ENCODE peak calls at places on chromosome 17, in seven cellular contexts. One of them, this sample, is unnamed.

GRCh38 chr17:4511199-4511932 is 12.7 kb downstream of the SPNS2 start:
- DNase-seq in GM12864: no peak
- DNase-seq in stimulated activated CD4-positive, alpha-beta T cell treated with anti-CD3 and anti-CD28 coated beads, Interleukin-1b, Interleukin-23, amount 100 ng/mL, for 48 hours: no peak
- DNase-seq in NCI-H774: no peak
- DNase-seq in natural killer cell: no peak
- DNase-seq in left cardiac atrium: no peak
- DNase-seq in hypothalamus: no peak
- DNase-seq in this sample: no peak

GRCh38 chr17:82299452-82299851 is 18.0 kb downstream of the CD7 start:
- DNase-seq in hypothalamus: no peak
- DNase-seq in stimulated activated CD4-positive, alpha-beta T cell treated with anti-CD3 and anti-CD28 coated beads, Interleukin-1b, Interleukin-23, amount 100 ng/mL, for 48 hours: peak
- DNase-seq in left cardiac atrium: no peak
- DNase-seq in GM12864: no peak
- DNase-seq in natural killer cell: no peak
- DNase-seq in NCI-H774: no peak
- DNase-seq in this sample: no peak

GRCh38 chr17:32516940-32517711 is 30.3 kb downstream of the CDK5R1 start:
- DNase-seq in natural killer cell: no peak
- DNase-seq in NCI-H774: no peak
- DNase-seq in left cardiac atrium: no peak
- DNase-seq in hypothalamus: no peak
- DNase-seq in GM12864: peak
- DNase-seq in stimulated activated CD4-positive, alpha-beta T cell treated with anti-CD3 and anti-CD28 coated beads, Interleukin-1b, Interleukin-23, amount 100 ng/mL, for 48 hours: no peak
- DNase-seq in this sample: no peak

GRCh38 chr17:74276561-74277009 is 2.6 kb downstream of the DNAI2 start:
- DNase-seq in NCI-H774: no peak
- DNase-seq in left cardiac atrium: peak
- DNase-seq in natural killer cell: no peak
- DNase-seq in GM12864: no peak
- DNase-seq in stimulated activated CD4-positive, alpha-beta T cell treated with anti-CD3 and anti-CD28 coated beads, Interleukin-1b, Interleukin-23, amount 100 ng/mL, for 48 hours: no peak
- DNase-seq in hypothalamus: no peak
- DNase-seq in this sample: no peak

GRCh38 chr17:3870871-3871306 is 22.0 kb downstream of the CAMKK1 start:
- DNase-seq in natural killer cell: peak
- DNase-seq in left cardiac atrium: peak
- DNase-seq in NCI-H774: no peak
- DNase-seq in hypothalamus: no peak
- DNase-seq in GM12864: no peak
- DNase-seq in stimulated activated CD4-positive, alpha-beta T cell treated with anti-CD3 and anti-CD28 coated beads, Interleukin-1b, Interleukin-23, amount 100 ng/mL, for 48 hours: no peak
- DNase-seq in this sample: no peak

GRCh38 chr17:44221862-44222111 is 2.3 kb upstream of the UBTF start:
- DNase-seq in GM12864: no peak
- DNase-seq in hypothalamus: peak
- DNase-seq in natural killer cell: peak
- DNase-seq in left cardiac atrium: no peak
- DNase-seq in stimulated activated CD4-positive, alpha-beta T cell treated with anti-CD3 and anti-CD28 coated beads, Interleukin-1b, Interleukin-23, amount 100 ng/mL, for 48 hours: no peak
- DNase-seq in NCI-H774: no peak
- DNase-seq in this sample: no peak

GRCh38 chr17:81058263-81058871 is 23.4 kb downstream of the BAIAP2 start:
- DNase-seq in natural killer cell: no peak
- DNase-seq in NCI-H774: no peak
- DNase-seq in stimulated activated CD4-positive, alpha-beta T cell treated with anti-CD3 and anti-CD28 coated beads, Interleukin-1b, Interleukin-23, amount 100 ng/mL, for 48 hours: peak
- DNase-seq in GM12864: no peak
- DNase-seq in left cardiac atrium: no peak
- DNase-seq in hypothalamus: no peak
- DNase-seq in this sample: no peak

GRCh38 chr17:37661372-37662014 is 18.2 kb upstream of the DDX52 start:
- DNase-seq in hypothalamus: no peak
- DNase-seq in NCI-H774: no peak
- DNase-seq in stimulated activated CD4-positive, alpha-beta T cell treated with anti-CD3 and anti-CD28 coated beads, Interleukin-1b, Interleukin-23, amount 100 ng/mL, for 48 hours: no peak
- DNase-seq in left cardiac atrium: no peak
- DNase-seq in natural killer cell: no peak
- DNase-seq in GM12864: no peak
- DNase-seq in this sample: no peak

GRCh38 chr17:77409282-77410161 is 268.8 kb downstream of the SEC14L1 start:
- DNase-seq in hypothalamus: no peak
- DNase-seq in natural killer cell: no peak
- DNase-seq in stimulated activated CD4-positive, alpha-beta T cell treated with anti-CD3 and anti-CD28 coated beads, Interleukin-1b, Interleukin-23, amount 100 ng/mL, for 48 hours: no peak
- DNase-seq in GM12864: no peak
- DNase-seq in NCI-H774: no peak
- DNase-seq in left cardiac atrium: peak
- DNase-seq in this sample: no peak

GRCh38 chr17:28133562-28133970 is 91.1 kb downstream of the NLK start:
- DNase-seq in left cardiac atrium: no peak
- DNase-seq in natural killer cell: no peak
- DNase-seq in GM12864: no peak
- DNase-seq in stimulated activated CD4-positive, alpha-beta T cell treated with anti-CD3 and anti-CD28 coated beads, Interleukin-1b, Interleukin-23, amount 100 ng/mL, for 48 hours: no peak
- DNase-seq in hypothalamus: no peak
- DNase-seq in NCI-H774: no peak
- DNase-seq in this sample: no peak

GRCh38 chr17:40314557-40314953 is 5.6 kb downstream of the RARA start:
- DNase-seq in stimulated activated CD4-positive, alpha-beta T cell treated with anti-CD3 and anti-CD28 coated beads, Interleukin-1b, Interleukin-23, amount 100 ng/mL, for 48 hours: peak
- DNase-seq in hypothalamus: no peak
- DNase-seq in left cardiac atrium: peak
- DNase-seq in GM12864: no peak
- DNase-seq in natural killer cell: peak
- DNase-seq in NCI-H774: peak
- DNase-seq in this sample: peak

GRCh38 chr17:75530837-75531723 is 5.6 kb downstream of the LLGL2 start:
- DNase-seq in hypothalamus: no peak
- DNase-seq in natural killer cell: no peak
- DNase-seq in NCI-H774: no peak
- DNase-seq in stimulated activated CD4-positive, alpha-beta T cell treated with anti-CD3 and anti-CD28 coated beads, Interleukin-1b, Interleukin-23, amount 100 ng/mL, for 48 hours: no peak
- DNase-seq in left cardiac atrium: no peak
- DNase-seq in GM12864: no peak
- DNase-seq in this sample: no peak

GRCh38 chr17:74305865-74306654 is 20.0 kb upstream of the KIF19 start:
- DNase-seq in stimulated activated CD4-positive, alpha-beta T cell treated with anti-CD3 and anti-CD28 coated beads, Interleukin-1b, Interleukin-23, amount 100 ng/mL, for 48 hours: no peak
- DNase-seq in NCI-H774: no peak
- DNase-seq in left cardiac atrium: no peak
- DNase-seq in natural killer cell: no peak
- DNase-seq in hypothalamus: no peak
- DNase-seq in GM12864: no peak
- DNase-seq in this sample: no peak

GRCh38 chr17:54899721-54900456 is 763 bp upstream of the TOM1L1 start:
- DNase-seq in left cardiac atrium: no peak
- DNase-seq in hypothalamus: no peak
- DNase-seq in NCI-H774: no peak
- DNase-seq in GM12864: no peak
- DNase-seq in natural killer cell: no peak
- DNase-seq in stimulated activated CD4-positive, alpha-beta T cell treated with anti-CD3 and anti-CD28 coated beads, Interleukin-1b, Interleukin-23, amount 100 ng/mL, for 48 hours: no peak
- DNase-seq in this sample: no peak

GRCh38 chr17:22703786-22704441 is 1011.6 kb downstream of the KCNJ18 start:
- DNase-seq in natural killer cell: no peak
- DNase-seq in hypothalamus: no peak
- DNase-seq in left cardiac atrium: no peak
- DNase-seq in stimulated activated CD4-positive, alpha-beta T cell treated with anti-CD3 and anti-CD28 coated beads, Interleukin-1b, Interleukin-23, amount 100 ng/mL, for 48 hours: no peak
- DNase-seq in GM12864: no peak
- DNase-seq in NCI-H774: no peak
- DNase-seq in this sample: no peak

GRCh38 chr17:62692159-62692651 is 64.7 kb downstream of the MRC2 start:
- DNase-seq in hypothalamus: no peak
- DNase-seq in GM12864: no peak
- DNase-seq in stimulated activated CD4-positive, alpha-beta T cell treated with anti-CD3 and anti-CD28 coated beads, Interleukin-1b, Interleukin-23, amount 100 ng/mL, for 48 hours: no peak
- DNase-seq in natural killer cell: no peak
- DNase-seq in left cardiac atrium: no peak
- DNase-seq in NCI-H774: no peak
- DNase-seq in this sample: no peak

GRCh38 chr17:39208136-39208535 is 8.1 kb downstream of the RPL19 start:
- DNase-seq in left cardiac atrium: no peak
- DNase-seq in hypothalamus: no peak
- DNase-seq in natural killer cell: no peak
- DNase-seq in GM12864: no peak
- DNase-seq in stimulated activated CD4-positive, alpha-beta T cell treated with anti-CD3 and anti-CD28 coated beads, Interleukin-1b, Interleukin-23, amount 100 ng/mL, for 48 hours: no peak
- DNase-seq in NCI-H774: no peak
- DNase-seq in this sample: no peak

GRCh38 chr17:52147431-52147830 is 11.1 kb downstream of the CA10 start:
- DNase-seq in left cardiac atrium: no peak
- DNase-seq in natural killer cell: no peak
- DNase-seq in GM12864: no peak
- DNase-seq in hypothalamus: no peak
- DNase-seq in NCI-H774: no peak
- DNase-seq in stimulated activated CD4-positive, alpha-beta T cell treated with anti-CD3 and anti-CD28 coated beads, Interleukin-1b, Interleukin-23, amount 100 ng/mL, for 48 hours: no peak
- DNase-seq in this sample: no peak

GRCh38 chr17:52828621-52829020 is 670.1 kb upstream of the CA10 start:
- DNase-seq in stimulated activated CD4-positive, alpha-beta T cell treated with anti-CD3 and anti-CD28 coated beads, Interleukin-1b, Interleukin-23, amount 100 ng/mL, for 48 hours: no peak
- DNase-seq in left cardiac atrium: no peak
- DNase-seq in GM12864: no peak
- DNase-seq in NCI-H774: no peak
- DNase-seq in hypothalamus: no peak
- DNase-seq in natural killer cell: no peak
- DNase-seq in this sample: no peak

GRCh38 chr17:39016193-39017153 is 49.3 kb upstream of the FBXO47 start:
- DNase-seq in NCI-H774: no peak
- DNase-seq in hypothalamus: no peak
- DNase-seq in stimulated activated CD4-positive, alpha-beta T cell treated with anti-CD3 and anti-CD28 coated beads, Interleukin-1b, Interleukin-23, amount 100 ng/mL, for 48 hours: no peak
- DNase-seq in GM12864: no peak
- DNase-seq in left cardiac atrium: no peak
- DNase-seq in natural killer cell: no peak
- DNase-seq in this sample: no peak

GRCh38 chr17:77425791-77426641 is 285.2 kb downstream of the SEC14L1 start:
- DNase-seq in natural killer cell: peak
- DNase-seq in stimulated activated CD4-positive, alpha-beta T cell treated with anti-CD3 and anti-CD28 coated beads, Interleukin-1b, Interleukin-23, amount 100 ng/mL, for 48 hours: no peak
- DNase-seq in NCI-H774: no peak
- DNase-seq in left cardiac atrium: no peak
- DNase-seq in GM12864: no peak
- DNase-seq in hypothalamus: no peak
- DNase-seq in this sample: no peak

GRCh38 chr17:62625870-62626200 is 1.6 kb upstream of the MRC2 start:
- DNase-seq in natural killer cell: no peak
- DNase-seq in hypothalamus: no peak
- DNase-seq in stimulated activated CD4-positive, alpha-beta T cell treated with anti-CD3 and anti-CD28 coated beads, Interleukin-1b, Interleukin-23, amount 100 ng/mL, for 48 hours: no peak
- DNase-seq in NCI-H774: no peak
- DNase-seq in GM12864: no peak
- DNase-seq in left cardiac atrium: no peak
- DNase-seq in this sample: peak

GRCh38 chr17:76542566-76542971 is 2.7 kb downstream of the PRCD start:
- DNase-seq in hypothalamus: no peak
- DNase-seq in GM12864: no peak
- DNase-seq in natural killer cell: no peak
- DNase-seq in stimulated activated CD4-positive, alpha-beta T cell treated with anti-CD3 and anti-CD28 coated beads, Interleukin-1b, Interleukin-23, amount 100 ng/mL, for 48 hours: no peak
- DNase-seq in left cardiac atrium: no peak
- DNase-seq in NCI-H774: no peak
- DNase-seq in this sample: no peak

GRCh38 chr17:74270333-74270732 is 3.7 kb upstream of the DNAI2 start:
- DNase-seq in left cardiac atrium: no peak
- DNase-seq in stimulated activated CD4-positive, alpha-beta T cell treated with anti-CD3 and anti-CD28 coated beads, Interleukin-1b, Interleukin-23, amount 100 ng/mL, for 48 hours: no peak
- DNase-seq in NCI-H774: no peak
- DNase-seq in GM12864: no peak
- DNase-seq in hypothalamus: no peak
- DNase-seq in natural killer cell: no peak
- DNase-seq in this sample: no peak

GRCh38 chr17:73773702-73774101 is 129.5 kb upstream of the SDK2 start:
- DNase-seq in NCI-H774: no peak
- DNase-seq in left cardiac atrium: no peak
- DNase-seq in stimulated activated CD4-positive, alpha-beta T cell treated with anti-CD3 and anti-CD28 coated beads, Interleukin-1b, Interleukin-23, amount 100 ng/mL, for 48 hours: no peak
- DNase-seq in natural killer cell: no peak
- DNase-seq in GM12864: no peak
- DNase-seq in hypothalamus: no peak
- DNase-seq in this sample: no peak

GRCh38 chr17:40550608-40551007 is 14.7 kb downstream of the CCR7 start:
- DNase-seq in natural killer cell: no peak
- DNase-seq in GM12864: no peak
- DNase-seq in left cardiac atrium: peak
- DNase-seq in NCI-H774: no peak
- DNase-seq in stimulated activated CD4-positive, alpha-beta T cell treated with anti-CD3 and anti-CD28 coated beads, Interleukin-1b, Interleukin-23, amount 100 ng/mL, for 48 hours: no peak
- DNase-seq in hypothalamus: no peak
- DNase-seq in this sample: peak

GRCh38 chr17:50469671-50470305 is 1.1 kb upstream of the CHAD start:
- DNase-seq in GM12864: no peak
- DNase-seq in left cardiac atrium: no peak
- DNase-seq in hypothalamus: no peak
- DNase-seq in stimulated activated CD4-positive, alpha-beta T cell treated with anti-CD3 and anti-CD28 coated beads, Interleukin-1b, Interleukin-23, amount 100 ng/mL, for 48 hours: no peak
- DNase-seq in NCI-H774: no peak
- DNase-seq in natural killer cell: no peak
- DNase-seq in this sample: no peak

GRCh38 chr17:2094891-2095535 is 40.1 kb downstream of the HIC1 start:
- DNase-seq in stimulated activated CD4-positive, alpha-beta T cell treated with anti-CD3 and anti-CD28 coated beads, Interleukin-1b, Interleukin-23, amount 100 ng/mL, for 48 hours: no peak
- DNase-seq in left cardiac atrium: peak
- DNase-seq in hypothalamus: no peak
- DNase-seq in GM12864: no peak
- DNase-seq in natural killer cell: no peak
- DNase-seq in NCI-H774: no peak
- DNase-seq in this sample: no peak

GRCh38 chr17:40316571-40317344 is 7.8 kb downstream of the RARA start:
- DNase-seq in left cardiac atrium: peak
- DNase-seq in natural killer cell: no peak
- DNase-seq in NCI-H774: peak
- DNase-seq in GM12864: no peak
- DNase-seq in stimulated activated CD4-positive, alpha-beta T cell treated with anti-CD3 and anti-CD28 coated beads, Interleukin-1b, Interleukin-23, amount 100 ng/mL, for 48 hours: no peak
- DNase-seq in hypothalamus: no peak
- DNase-seq in this sample: peak

GRCh38 chr17:17060001-17060929 is 18.0 kb downstream of the MPRIP start:
- DNase-seq in GM12864: no peak
- DNase-seq in left cardiac atrium: peak
- DNase-seq in hypothalamus: no peak
- DNase-seq in natural killer cell: no peak
- DNase-seq in NCI-H774: no peak
- DNase-seq in stimulated activated CD4-positive, alpha-beta T cell treated with anti-CD3 and anti-CD28 coated beads, Interleukin-1b, Interleukin-23, amount 100 ng/mL, for 48 hours: no peak
- DNase-seq in this sample: peak

GRCh38 chr17:47721725-47722124 is 11.3 kb upstream of the TBX21 start:
- DNase-seq in NCI-H774: no peak
- DNase-seq in stimulated activated CD4-positive, alpha-beta T cell treated with anti-CD3 and anti-CD28 coated beads, Interleukin-1b, Interleukin-23, amount 100 ng/mL, for 48 hours: peak
- DNase-seq in GM12864: no peak
- DNase-seq in hypothalamus: no peak
- DNase-seq in natural killer cell: no peak
- DNase-seq in left cardiac atrium: no peak
- DNase-seq in this sample: no peak

GRCh38 chr17:75386430-75386829 is 19.0 kb downstream of the GRB2 start:
- DNase-seq in hypothalamus: no peak
- DNase-seq in left cardiac atrium: no peak
- DNase-seq in GM12864: no peak
- DNase-seq in stimulated activated CD4-positive, alpha-beta T cell treated with anti-CD3 and anti-CD28 coated beads, Interleukin-1b, Interleukin-23, amount 100 ng/mL, for 48 hours: no peak
- DNase-seq in natural killer cell: no peak
- DNase-seq in NCI-H774: no peak
- DNase-seq in this sample: no peak

GRCh38 chr17:40328386-40328766 is 19.4 kb downstream of the RARA start:
- DNase-seq in left cardiac atrium: no peak
- DNase-seq in GM12864: no peak
- DNase-seq in NCI-H774: no peak
- DNase-seq in stimulated activated CD4-positive, alpha-beta T cell treated with anti-CD3 and anti-CD28 coated beads, Interleukin-1b, Interleukin-23, amount 100 ng/mL, for 48 hours: no peak
- DNase-seq in hypothalamus: no peak
- DNase-seq in natural killer cell: no peak
- DNase-seq in this sample: no peak

GRCh38 chr17:5584971-5585794 is 874 bp upstream of the NLRP1 start:
- DNase-seq in stimulated activated CD4-positive, alpha-beta T cell treated with anti-CD3 and anti-CD28 coated beads, Interleukin-1b, Interleukin-23, amount 100 ng/mL, for 48 hours: no peak
- DNase-seq in GM12864: no peak
- DNase-seq in natural killer cell: no peak
- DNase-seq in NCI-H774: no peak
- DNase-seq in left cardiac atrium: no peak
- DNase-seq in hypothalamus: no peak
- DNase-seq in this sample: peak

GRCh38 chr17:63780507-63780906 is 6.5 kb downstream of the DDX42 start:
- DNase-seq in hypothalamus: no peak
- DNase-seq in natural killer cell: no peak
- DNase-seq in left cardiac atrium: no peak
- DNase-seq in NCI-H774: no peak
- DNase-seq in stimulated activated CD4-positive, alpha-beta T cell treated with anti-CD3 and anti-CD28 coated beads, Interleukin-1b, Interleukin-23, amount 100 ng/mL, for 48 hours: no peak
- DNase-seq in GM12864: no peak
- DNase-seq in this sample: no peak

GRCh38 chr17:80220709-80221215 is 535 bp downstream of the SLC26A11 start:
- DNase-seq in hypothalamus: no peak
- DNase-seq in NCI-H774: no peak
- DNase-seq in GM12864: no peak
- DNase-seq in left cardiac atrium: no peak
- DNase-seq in natural killer cell: no peak
- DNase-seq in stimulated activated CD4-positive, alpha-beta T cell treated with anti-CD3 and anti-CD28 coated beads, Interleukin-1b, Interleukin-23, amount 100 ng/mL, for 48 hours: no peak
- DNase-seq in this sample: no peak

GRCh38 chr17:72467841-72468653 is 347.2 kb downstream of the SOX9 start:
- DNase-seq in left cardiac atrium: peak
- DNase-seq in NCI-H774: no peak
- DNase-seq in natural killer cell: no peak
- DNase-seq in GM12864: no peak
- DNase-seq in stimulated activated CD4-positive, alpha-beta T cell treated with anti-CD3 and anti-CD28 coated beads, Interleukin-1b, Interleukin-23, amount 100 ng/mL, for 48 hours: no peak
- DNase-seq in hypothalamus: no peak
- DNase-seq in this sample: peak

GRCh38 chr17:74152591-74153455 is 50.7 kb upstream of the RPL38 start:
- DNase-seq in stimulated activated CD4-positive, alpha-beta T cell treated with anti-CD3 and anti-CD28 coated beads, Interleukin-1b, Interleukin-23, amount 100 ng/mL, for 48 hours: no peak
- DNase-seq in left cardiac atrium: no peak
- DNase-seq in NCI-H774: no peak
- DNase-seq in GM12864: no peak
- DNase-seq in hypothalamus: no peak
- DNase-seq in natural killer cell: no peak
- DNase-seq in this sample: peak

This sample was measured in mesenteric fat pad.